ENCODE peak calls at places on chromosome 4, in eight cellular contexts. R is fibroblast of lung; J is hepatocyte; D is cardiac muscle cell; Y is CD8-positive, alpha-beta memory T cell; S is esophagus muscularis mucosa; X is spleen; T is K562. N is an unnamed sample.

GRCh38 chr4:104866809-104867208 is 279.9 kb upstream of the TET2 start:
- DNase-seq in R (no peak), S (no peak), J (no peak), Y (no peak), T (no peak), D (no peak), X (no peak), N (no peak)

GRCh38 chr4:7581477-7581876 is 146.7 kb upstream of the PSAPL1 start:
- DNase-seq in S (no peak), Y (no peak), T (peak; percentile 46), R (peak; percentile 32), X (no peak), J (peak; percentile 78), D (peak; percentile 41), N (no peak)

GRCh38 chr4:33780952-33781655 is 2463.2 kb downstream of the ARAP2 start:
- DNase-seq in D (peak; percentile 51), X (no peak), Y (no peak), T (no peak), S (no peak), R (peak; percentile 68), J (no peak), N (no peak)

GRCh38 chr4:184265566-184266351 is 48.1 kb upstream of the ENPP6 start:
- DNase-seq in S (no peak), R (peak; percentile 49), T (peak; percentile 64), Y (no peak), J (no peak), D (peak; percentile 38), X (no peak), N (no peak)

GRCh38 chr4:38565271-38566199 is 98.5 kb upstream of the KLF3 start:
- DNase-seq in J (no peak), T (peak; percentile 68), S (no peak), X (no peak), D (peak; percentile 58), Y (no peak), R (peak; percentile 84), N (no peak)

GRCh38 chr4:155953151-155954117 is at the start of gene CTSO:
- DNase-seq in Y (peak; percentile 80), X (peak; percentile 94), T (peak; percentile 40), D (peak; percentile 88), J (peak; percentile 88), R (peak; percentile 73), S (peak; percentile 93), N (peak; percentile 79)

GRCh38 chr4:1794809-1795303 is 1.8 kb downstream of the FGFR3 start:
- DNase-seq in D (no peak), X (no peak), S (no peak), T (no peak), R (no peak), J (no peak), Y (no peak), N (no peak)

GRCh38 chr4:24915121-24915922 is 2.5 kb upstream of the CCDC149 start:
- DNase-seq in X (no peak), T (peak; percentile 10), J (peak; percentile 33), D (no peak), S (no peak), R (peak; percentile 9), Y (no peak), N (no peak)

GRCh38 chr4:167020410-167020809 is 213.9 kb downstream of the SPOCK3 start:
- DNase-seq in S (no peak), X (no peak), Y (no peak), T (no peak), R (peak; percentile 2), D (peak; percentile 32), J (peak; percentile 10), N (no peak)

GRCh38 chr4:5863461-5864113 is 29.3 kb downstream of the CRMP1 start:
- DNase-seq in Y (no peak), R (peak; percentile 98), T (no peak), S (no peak), J (peak; percentile 35), X (no peak), D (peak; percentile 81), N (no peak)

GRCh38 chr4:104163820-104164219 is 330.9 kb downstream of the CXXC4 start:
- DNase-seq in T (no peak), J (no peak), S (no peak), Y (no peak), R (peak; percentile 7), D (no peak), X (no peak), N (no peak)

GRCh38 chr4:24328711-24329110 is 255.6 kb downstream of the DHX15 start:
- DNase-seq in D (no peak), S (peak; percentile 60), T (no peak), X (no peak), Y (no peak), R (peak; percentile 34), J (no peak), N (no peak)

GRCh38 chr4:156774422-156774821 is 197.2 kb downstream of the PDGFC start:
- DNase-seq in T (no peak), J (peak; percentile 27), X (no peak), D (peak; percentile 87), S (no peak), R (peak; percentile 96), Y (no peak), N (no peak)

GRCh38 chr4:3723232-3723642 is 42.9 kb upstream of the ADRA2C start:
- DNase-seq in R (no peak), Y (no peak), X (no peak), J (no peak), D (no peak), S (no peak), T (no peak), N (no peak)

GRCh38 chr4:3727847-3728469 is 38.2 kb upstream of the ADRA2C start:
- DNase-seq in S (no peak), T (no peak), D (no peak), Y (no peak), X (no peak), R (no peak), J (no peak), N (no peak)

GRCh38 chr4:3724319-3725231 is 41.6 kb upstream of the ADRA2C start:
- DNase-seq in D (no peak), Y (no peak), X (no peak), J (no peak), R (no peak), T (no peak), S (no peak), N (no peak)

GRCh38 chr4:3729188-3729884 is 36.8 kb upstream of the ADRA2C start:
- DNase-seq in D (peak; percentile 4), T (no peak), J (no peak), R (peak; percentile 17), S (no peak), X (no peak), Y (no peak), N (no peak)

GRCh38 chr4:3725936-3726895 is 40.0 kb upstream of the ADRA2C start:
- DNase-seq in S (no peak), T (no peak), R (no peak), D (no peak), X (no peak), Y (no peak), J (no peak), N (no peak)
- H3K4me3 ChIP-seq in S (no peak overlapping the region), T (no peak overlapping the region), R (no peak overlapping the region), D (no peak overlapping the region), X (no peak overlapping the region), Y (no peak overlapping the region), J (no peak overlapping the region), N (no peak overlapping the region)

GRCh38 chr4:123476089-123476488 is 79.5 kb downstream of the SPRY1 start:
- DNase-seq in R (no peak), S (no peak), X (no peak), J (no peak), D (no peak), Y (no peak), T (no peak), N (no peak)
- H3K9me3 ChIP-seq in R (no peaks in the 10 kb centered on the region), S (no peaks in the 10 kb centered on the region), X (no peaks in the 10 kb centered on the region), J (no peaks in the 10 kb centered on the region), D (no peaks in the 10 kb centered on the region), Y (no peaks in the 10 kb centered on the region), T (no peaks in the 10 kb centered on the region), N (no peaks in the 10 kb centered on the region)

GRCh38 chr4:41572414-41572986 is 34.5 kb downstream of the LIMCH1 start:
- DNase-seq in T (no peak), S (peak; percentile 39), X (no peak), D (no peak), R (peak; percentile 14), Y (no peak), J (no peak), N (no peak)

GRCh38 chr4:41573458-41574129 is 35.6 kb downstream of the LIMCH1 start:
- DNase-seq in R (peak; percentile 64), J (no peak), Y (no peak), D (no peak), T (no peak), S (no peak), X (no peak), N (no peak)

GRCh38 chr4:41575207-41575606 is 37.2 kb downstream of the LIMCH1 start:
- DNase-seq in Y (no peak), X (no peak), T (no peak), D (peak; percentile 3), S (no peak), J (no peak), R (no peak), N (no peak)

GRCh38 chr4:41579043-41579442 is 41.1 kb downstream of the LIMCH1 start:
- DNase-seq in T (no peak), D (no peak), Y (no peak), R (no peak), X (no peak), J (no peak), S (no peak), N (no peak)

DNA sequence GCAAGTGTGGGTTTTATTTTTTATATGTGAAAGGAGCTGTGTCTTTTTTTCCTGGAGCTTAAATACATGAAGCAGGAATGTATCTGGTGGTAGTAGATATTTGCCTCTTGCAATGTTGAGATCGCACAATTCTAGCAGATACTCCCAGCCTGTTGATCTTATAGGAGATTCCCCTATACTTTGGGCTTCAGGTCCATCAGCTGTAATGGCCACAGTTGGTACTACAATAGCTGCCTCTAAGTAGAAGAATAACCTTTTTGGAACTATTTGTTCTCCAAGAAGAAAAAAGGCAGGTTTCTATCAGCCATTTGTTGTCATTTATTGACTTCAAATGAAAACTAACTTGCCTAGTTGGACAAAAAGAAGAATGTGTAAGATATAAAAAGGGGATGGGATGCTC is 37.7 kb downstream of the LIMCH1 start:
- DNase-seq in R (no peak), J (no peak), Y (no peak), T (no peak), D (no peak), X (no peak), S (peak; percentile 5), N (no peak)
- H3K27ac ChIP-seq in R (no peak overlapping the region), J (no peak overlapping the region), Y (no peak overlapping the region), T (no peak overlapping the region), D (no peak overlapping the region), X (no peak overlapping the region), S (peak overlapping the region; percentile 41), N (no peak overlapping the region)

DNA sequence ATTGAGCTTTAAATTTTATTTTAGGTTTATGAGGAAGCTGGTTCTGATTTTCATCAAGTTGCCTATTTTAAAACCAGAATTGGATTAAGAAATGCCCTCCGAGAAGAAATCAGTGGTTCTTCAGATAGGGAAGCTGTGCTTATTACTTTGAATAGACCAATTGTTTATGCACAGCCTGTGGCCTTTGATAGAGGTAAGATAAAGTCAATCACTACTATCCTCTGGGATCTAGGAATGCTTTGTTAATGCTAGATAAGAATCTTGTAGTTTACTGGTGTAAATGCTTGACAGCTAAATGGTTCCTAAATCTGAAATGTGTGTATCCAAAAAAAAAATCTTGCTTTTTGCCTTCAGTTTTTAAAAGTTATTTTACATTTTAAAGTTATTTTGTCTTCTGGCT is 73.0 kb upstream of the ADAD1 start:
- DNase-seq in X (no peak), Y (no peak), J (no peak), D (no peak), T (no peak), R (no peak), S (no peak), N (no peak)
- H3K4me3 ChIP-seq in X (no peak overlapping the region), Y (no peak overlapping the region), J (no peak overlapping the region), D (no peak overlapping the region), T (no peak overlapping the region), R (no peak overlapping the region), S (no peak overlapping the region), N (no peak overlapping the region)

GRCh38 chr4:213971-214370 is 89.7 kb downstream of the ZNF718 start:
- DNase-seq in T (no peak), J (no peak), Y (no peak), D (no peak), X (no peak), S (no peak), R (no peak), N (no peak)
- H3K9me3 ChIP-seq in T (no peaks in the 10 kb centered on the region), J (no peaks in the 10 kb centered on the region), Y (no peaks in the 10 kb centered on the region), D (no peaks in the 10 kb centered on the region), X (peaks cover 83% of the 10 kb centered on the region), S (no peaks in the 10 kb centered on the region), R (no peaks in the 10 kb centered on the region), N (peaks cover 27% of the 10 kb centered on the region)

N was measured in CD4-positive, CD25-positive, alpha-beta regulatory T cell.